ENCODE peak calls at places on chromosomes 7 and 10, in five cellular contexts. W is COR-L47; R is GM23248; I is fibroblast of pulmonary artery; A is stimulated activated CD4-positive, alpha-beta T cell treated with anti-CD3 and anti-CD28 coated beads, Interleukin-2, amount 100 ng/mL, for 48 hours. K is an unnamed sample.

GRCh38 chr7:81714306-81714705 is 55.5 kb downstream of the HGF start:
- DNase-seq in I (no peak), R (no peak), A (no peak), W (no peak), K (no peak)

GRCh38 chr7:74586258-74587200 is 71.0 kb upstream of the GTF2I start:
- DNase-seq in A (no peak), I (peak), R (peak), W (no peak), K (no peak)

GRCh38 chr10:62130948-62131347 is 137.7 kb downstream of the RTKN2 start:
- DNase-seq in W (no peak), R (peak), A (no peak), I (peak), K (peak)

GRCh38 chr10:113303747-113304146 is 249.1 kb upstream of the HABP2 start:
- DNase-seq in I (peak), A (no peak), R (peak), W (no peak), K (peak)

GRCh38 chr7:38463277-38464224 is 167.6 kb downstream of the AMPH start:
- DNase-seq in A (peak), W (no peak), R (peak), I (peak), K (peak)

GRCh38 chr7:2926898-2927405 is 82.8 kb upstream of the GNA12 start:
- DNase-seq in I (no peak), W (no peak), A (no peak), R (no peak), K (no peak)

GRCh38 chr10:61138728-61139127 is 194.7 kb upstream of the RHOBTB1 start:
- DNase-seq in W (no peak), R (peak), A (no peak), I (no peak), K (no peak)

GRCh38 chr10:117661316-117661715 is 118.8 kb downstream of the EMX2 start:
- DNase-seq in I (no peak), A (no peak), W (no peak), R (no peak), K (no peak)

GRCh38 chr7:101232141-101232821 is 5.3 kb downstream of the CLDN15 start:
- DNase-seq in R (no peak), I (no peak), W (peak), A (no peak), K (no peak)

GRCh38 chr7:151126500-151127137 is 40.3 kb downstream of the AGAP3 start:
- DNase-seq in A (no peak), I (no peak), R (no peak), W (peak), K (no peak)

K was measured in fibroblast of lung.